ENCODE peak calls at places on chromosomes 3 and 15, in nine cellular contexts. P is left ventricle myocardium inferior, A is PC-3, R is Peyer's patch, Y is psoas muscle, L is aorta, N is tibial artery, V is transverse colon, Z is stomach. T is an unnamed sample.

GRCh38 chr3:113698891-113699465 is 2.5 kb upstream of the USF3 start:
- DNase-seq in P (no peak), A (no peak), V (peak; percentile 60), L (no peak), Z (no peak), Y (no peak), N (no peak), R (peak; percentile 75), T (no peak)

GRCh38 chr3:47475029-47475569 is 642 bp downstream of the SCAP start:
- DNase-seq in N (no peak), L (no peak), Y (no peak), A (peak; percentile 51), P (no peak), V (peak; percentile 14), Z (no peak), R (no peak), T (no peak)

GRCh38 chr3:53753518-53754183 is 92.6 kb downstream of the CHDH start:
- DNase-seq in N (no peak), V (no peak), A (no peak), L (no peak), Z (no peak), P (no peak), Y (no peak), R (no peak), T (peak; percentile 11)

GRCh38 chr15:77506311-77507150 is 85.8 kb downstream of the HMG20A start:
- DNase-seq in Y (peak; percentile 75), R (peak; percentile 63), Z (peak; percentile 61), L (no peak), N (peak; percentile 54), P (peak; percentile 82), V (peak; percentile 53), A (no peak), T (no peak)

GRCh38 chr3:168116279-168116678 is 20.6 kb upstream of the GOLIM4 start:
- DNase-seq in A (no peak), P (peak; percentile 57), L (peak; percentile 66), R (no peak), Y (peak; percentile 62), V (peak; percentile 18), Z (peak; percentile 39), N (peak; percentile 43), T (no peak)

GRCh38 chr15:25331404-25331803 is 107.4 kb downstream of the UBE3A start:
- DNase-seq in P (no peak), Z (no peak), R (no peak), A (no peak), L (no peak), V (no peak), N (no peak), Y (no peak), T (no peak)

GRCh38 chr3:127674793-127675189 is 2.0 kb downstream of the ABTB1 start:
- DNase-seq in N (peak; percentile 8), Y (no peak), R (peak; percentile 31), P (peak; percentile 11), A (no peak), Z (peak; percentile 13), V (no peak), L (peak; percentile 35), T (no peak)

GRCh38 chr3:124395165-124395564 is 335.1 kb upstream of the UMPS start:
- DNase-seq in Y (no peak), P (no peak), L (no peak), N (no peak), R (no peak), Z (no peak), V (no peak), A (no peak), T (no peak)

GRCh38 chr15:44729394-44729913 is 6.9 kb upstream of the TRIM69 start:
- DNase-seq in N (no peak), L (peak; percentile 64), P (no peak), V (peak; percentile 63), R (no peak), Z (peak; percentile 50), A (no peak), Y (peak; percentile 54), T (peak; percentile 60)

GRCh38 chr15:39077998-39078397 is 502.9 kb upstream of the THBS1 start:
- DNase-seq in P (no peak), V (no peak), N (no peak), L (no peak), R (no peak), Z (no peak), A (no peak), Y (no peak), T (no peak)

GRCh38 chr3:107240183-107241091 is 136.8 kb upstream of the CCDC54 start:
- DNase-seq in V (peak; percentile 75), A (peak; percentile 77), Y (peak; percentile 87), N (peak; percentile 72), P (peak; percentile 82), R (peak; percentile 75), L (peak; percentile 85), Z (peak; percentile 69), T (peak; percentile 74)

GRCh38 chr15:57079446-57079845 is 161.0 kb downstream of the TCF12 start:
- DNase-seq in N (no peak), Y (no peak), V (no peak), P (no peak), Z (no peak), R (no peak), L (no peak), A (no peak), T (no peak)

GRCh38 chr3:100042144-100042543 is 72.2 kb downstream of the FILIP1L start:
- DNase-seq in A (peak; percentile 97), P (no peak), Z (no peak), V (no peak), Y (no peak), R (no peak), L (no peak), N (no peak), T (no peak)

GRCh38 chr15:21261396-21261964 is 178.8 kb downstream of the POTEB3 start:
- DNase-seq in A (peak; percentile 0), Z (no peak), P (peak; percentile 22), V (no peak), R (peak; percentile 43), L (peak; percentile 40), N (no peak), Y (peak; percentile 53), T (no peak)

GRCh38 chr3:112972158-112972557 is 2.7 kb downstream of the CD200R1 start:
- DNase-seq in L (no peak), R (no peak), P (no peak), A (no peak), N (no peak), Z (no peak), V (no peak), Y (no peak), T (no peak)

GRCh38 chr3:153260681-153261080 is 98.7 kb downstream of the RAP2B start:
- DNase-seq in R (no peak), V (no peak), Z (no peak), P (no peak), Y (no peak), A (peak; percentile 30), L (no peak), N (no peak), T (no peak)

GRCh38 chr3:99637381-99638111 is 848 bp upstream of the COL8A1 start:
- DNase-seq in Z (no peak), N (peak; percentile 45), V (no peak), A (peak; percentile 80), R (no peak), Y (peak; percentile 56), L (no peak), P (peak; percentile 19), T (no peak)

GRCh38 chr3:10758304-10759037 is 57.6 kb upstream of the SLC6A11 start:
- DNase-seq in Y (peak; percentile 63), V (peak; percentile 29), P (no peak), Z (peak; percentile 33), A (peak; percentile 84), R (peak; percentile 64), L (no peak), N (no peak), T (no peak)

GRCh38 chr3:186414735-186415419 is 52.8 kb upstream of the DGKG start:
- DNase-seq in N (no peak), V (peak; percentile 30), Y (no peak), R (no peak), P (no peak), L (no peak), Z (peak; percentile 61), A (peak; percentile 97), T (no peak)

GRCh38 chr15:56821721-56822425 is 88.6 kb upstream of the ZNF280D start:
- DNase-seq in V (peak; percentile 70), Z (peak; percentile 65), P (peak; percentile 24), Y (peak; percentile 71), L (peak; percentile 68), A (peak; percentile 69), R (peak; percentile 70), N (no peak), T (peak; percentile 29)

GRCh38 chr15:74564182-74564581 is 23.2 kb downstream of the ARID3B start:
- DNase-seq in N (no peak), V (no peak), Y (no peak), A (no peak), R (no peak), Z (no peak), L (no peak), P (no peak), T (no peak)
- H3K27ac ChIP-seq in N (no peak overlapping the region), V (no peak overlapping the region), Y (no peak overlapping the region), A (no peak overlapping the region), R (no peak overlapping the region), Z (no peak overlapping the region), L (no peak overlapping the region), P (no peak overlapping the region), T (no peak overlapping the region)

DNA sequence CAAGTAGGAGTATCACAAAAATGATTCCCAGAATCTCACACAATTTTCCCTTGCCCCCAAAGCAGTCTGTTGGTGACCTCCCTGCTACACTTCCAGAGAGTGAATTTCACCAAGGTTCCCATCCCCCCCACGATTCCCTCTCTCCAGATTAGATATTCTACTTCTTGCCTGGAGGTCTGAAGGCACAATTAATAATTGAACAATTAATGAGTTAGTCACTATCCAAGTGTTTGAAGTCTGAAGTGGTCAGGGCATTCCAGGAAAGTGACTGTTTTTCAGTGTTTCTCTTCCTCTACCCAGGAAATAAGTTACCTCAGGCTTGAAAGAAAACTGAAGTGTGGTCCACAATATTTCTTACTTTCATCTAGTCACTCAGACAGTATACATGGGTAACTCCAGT is 2.5 kb upstream of the TM4SF4 start:
- DNase-seq in N (no peak), R (no peak), A (no peak), Z (no peak), L (no peak), P (no peak), V (no peak), Y (no peak), T (no peak)
- H3K27ac ChIP-seq in N (peak overlapping the region; percentile 73), R (no peak overlapping the region), A (no peak overlapping the region), Z (peak overlapping the region; percentile 81), L (peak overlapping the region; percentile 91), P (no peak overlapping the region), V (no peak overlapping the region), Y (peak overlapping the region; percentile 71), T (no peak overlapping the region)

GRCh38 chr15:80174017-80174746 is 21.4 kb downstream of the FAH start:
- DNase-seq in A (peak; percentile 77), L (peak; percentile 86), Z (no peak), V (no peak), N (peak; percentile 83), Y (peak; percentile 88), R (no peak), P (no peak), T (no peak)
- H3K27ac ChIP-seq in A (peak overlapping the region; percentile 49), L (peak overlapping the region; percentile 98), Z (peak overlapping the region; percentile 28), V (no peak overlapping the region), N (peak overlapping the region; percentile 92), Y (peak overlapping the region; percentile 84), R (no peak overlapping the region), P (peak overlapping the region; percentile 58), T (no peak overlapping the region)

DNA sequence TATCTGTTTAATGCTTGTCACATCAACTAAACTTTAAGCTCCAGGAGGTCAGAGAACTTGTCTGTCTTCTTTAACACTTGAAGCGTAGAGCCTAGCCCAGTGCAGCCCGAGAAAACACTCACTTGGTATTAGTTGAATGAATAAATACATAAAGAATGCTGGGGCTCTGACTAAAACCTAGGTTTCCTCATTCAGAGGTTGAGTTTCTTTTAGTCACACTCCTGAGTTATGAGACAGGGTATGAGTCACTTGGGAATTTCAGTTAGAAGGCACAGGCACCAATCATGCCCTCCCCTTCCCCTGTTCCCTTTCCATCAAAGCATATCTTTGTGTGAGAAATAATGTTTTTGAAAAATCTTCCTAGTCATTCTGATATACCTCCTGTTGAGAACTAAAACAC is 589.8 kb upstream of the DPPA4 start:
- DNase-seq in N (no peak), V (no peak), A (peak; percentile 97), Y (no peak), R (no peak), Z (no peak), L (no peak), P (no peak), T (no peak)
- H3K27ac ChIP-seq in N (no peak overlapping the region), V (no peak overlapping the region), A (peak overlapping the region; percentile 90), Y (no peak overlapping the region), R (no peak overlapping the region), Z (no peak overlapping the region), L (no peak overlapping the region), P (no peak overlapping the region), T (no peak overlapping the region)